ENCODE peak calls at places on chromosomes 12 and 14, in nine cellular contexts. T, N, G, V, R, C, B, D and S are unnamed samples.

GRCh38 chr14:74552623-74553022 is 59.1 kb downstream of the ISCA2 start:
- DNase-seq in R (no peak), V (no peak), B (no peak), T (no peak), D (no peak), C (no peak), G (peak), N (peak), S (peak)

GRCh38 chr12:77888611-77889010 is 57.9 kb downstream of the NAV3 start:
- DNase-seq in C (no peak), B (no peak), V (no peak), G (no peak), D (no peak), T (no peak), N (no peak), R (peak), S (no peak)

GRCh38 chr14:102789349-102789748 is 12.1 kb downstream of the TRAF3 start:
- DNase-seq in T (no peak), D (no peak), C (no peak), N (no peak), G (no peak), B (no peak), R (no peak), V (no peak), S (no peak)

GRCh38 chr14:31265701-31266398 is 58.3 kb upstream of the HECTD1 start:
- DNase-seq in T (no peak), V (no peak), N (no peak), R (no peak), C (no peak), D (peak), G (no peak), B (no peak), S (peak)

GRCh38 chr12:34345801-34346200 is 323.5 kb downstream of the ALG10 start:
- DNase-seq in R (no peak), D (no peak), G (no peak), N (no peak), C (no peak), V (no peak), T (peak), B (no peak), S (no peak)

GRCh38 chr12:13373131-13373530 is 176.6 kb downstream of the EMP1 start:
- DNase-seq in G (no peak), N (no peak), D (no peak), T (no peak), R (no peak), C (no peak), B (no peak), V (no peak), S (no peak)

GRCh38 chr12:52004042-52004648 is 2.6 kb upstream of the TAMALIN start:
- DNase-seq in V (no peak), R (peak), C (no peak), T (peak), B (no peak), N (no peak), G (peak), D (peak), S (peak)

GRCh38 chr12:70444903-70445302 is 78.8 kb downstream of the KCNMB4 start:
- DNase-seq in C (no peak), R (no peak), G (no peak), D (no peak), N (no peak), T (peak), B (no peak), V (no peak), S (no peak)

GRCh38 chr12:13135336-13136178 is 32.1 kb upstream of the GSG1 start:
- DNase-seq in V (no peak), N (no peak), G (peak), R (peak), D (peak), T (peak), C (no peak), B (no peak), S (peak)

GRCh38 chr12:1532367-1532752 is 62.0 kb downstream of the FBXL14 start:
- DNase-seq in V (no peak), N (no peak), D (no peak), B (no peak), R (no peak), G (no peak), T (no peak), C (no peak), S (no peak)